ENCODE peak calls at places on chromosomes 12 and 14, in nine cellular contexts. F is neural progenitor cell, A is GM23248, T is PC-3, Y is OCI-LY7, S is MM.1S, M is HCT116, X is SK-N-SH, J is GM23338. V is an unnamed sample. For H4K20me1, the result is how much of the 10 kb centered on the place peaks cover.

GRCh38 chr12:68240975-68241374 is 12.4 kb downstream of the IL22 start:
- DNase-seq in S (peak), M (no peak), J (no peak), Y (peak), T (peak), A (peak), X (no peak), F (no peak), V (peak)

GRCh38 chr12:27861428-27862167 is 81.6 kb upstream of the MANSC4 start:
- DNase-seq in S (peak), T (no peak), J (no peak), M (no peak), Y (peak), X (no peak), F (no peak), A (no peak), V (no peak)

GRCh38 chr14:105863296-105864108 is 337.1 kb downstream of the TMEM121 start:
- DNase-seq in X (no peak), F (no peak), S (no peak), T (no peak), J (no peak), A (no peak), Y (peak), M (no peak), V (no peak)

GRCh38 chr12:51403744-51404143 is 12.5 kb upstream of the GALNT6 start:
- DNase-seq in S (no peak), A (no peak), M (no peak), F (no peak), Y (no peak), T (no peak), J (no peak), X (no peak), V (no peak)

GRCh38 chr12:7374423-7375144 is 69.4 kb downstream of the CD163L1 start:
- DNase-seq in M (peak), Y (peak), A (peak), J (peak), T (peak), S (peak), X (peak), F (peak), V (peak)

GRCh38 chr14:71140157-71140556 is 232.9 kb downstream of the PCNX1 start:
- DNase-seq in T (no peak), M (no peak), Y (no peak), A (no peak), X (no peak), S (no peak), J (no peak), F (no peak), V (no peak)

GRCh38 chr12:89353823-89354629 is 1.7 kb upstream of the DUSP6 start:
- DNase-seq in T (peak), S (peak), J (peak), A (peak), M (peak), Y (peak), F (peak), X (peak), V (peak)

GRCh38 chr12:120528861-120529525 is at the start of gene COQ5:
- DNase-seq in M (peak), T (peak), J (peak), Y (peak), A (peak), X (peak), F (peak), S (peak), V (peak)

GRCh38 chr14:104290058-104290667 is 151.8 kb downstream of the KIF26A start:
- DNase-seq in A (no peak), X (peak), T (no peak), Y (no peak), S (no peak), F (no peak), M (no peak), J (no peak), V (no peak)

GRCh38 chr14:32190713-32191112 is 11.1 kb upstream of the RNU6-7 start:
- DNase-seq in A (no peak), J (no peak), F (no peak), T (no peak), X (no peak), M (no peak), S (no peak), Y (no peak), V (no peak)

GRCh38 chr14:50425816-50426215 is 29.1 kb upstream of the CDKL1 start:
- DNase-seq in J (no peak), S (no peak), T (no peak), Y (no peak), F (no peak), A (peak), X (no peak), M (no peak), V (no peak)

GRCh38 chr12:6321905-6322304 is 11.4 kb downstream of the PLEKHG6 start:
- DNase-seq in M (no peak), F (no peak), T (peak), J (no peak), A (peak), S (no peak), X (no peak), Y (no peak), V (no peak)

GRCh38 chr12:1869145-1869544 is 48.8 kb downstream of the LRTM2 start:
- DNase-seq in J (no peak), X (no peak), F (no peak), S (no peak), Y (no peak), A (no peak), T (no peak), M (no peak), V (no peak)

GRCh38 chr14:32980887-32981501 is 42.3 kb downstream of the NPAS3 start:
- DNase-seq in S (no peak), A (no peak), T (no peak), X (no peak), M (no peak), F (no peak), J (no peak), Y (peak), V (no peak)

GRCh38 chr12:89954259-89954658 is 245.6 kb upstream of the ATP2B1 start:
- DNase-seq in F (no peak), J (no peak), S (no peak), X (no peak), Y (no peak), M (no peak), T (no peak), A (no peak), V (no peak)

GRCh38 chr14:52553002-52553670 is 500 bp downstream of the GPR137C start:
- DNase-seq in A (peak), M (no peak), J (peak), S (peak), T (peak), F (peak), X (no peak), Y (peak), V (peak)

GRCh38 chr14:40336846-40337245 is 904.6 kb upstream of the FBXO33 start:
- DNase-seq in S (no peak), T (no peak), Y (no peak), J (peak), A (no peak), F (no peak), X (no peak), M (no peak), V (no peak)

GRCh38 chr12:49201595-49202295 is 12.9 kb upstream of the TUBA1A start:
- DNase-seq in F (peak), M (no peak), T (peak), S (no peak), Y (no peak), J (peak), A (peak), X (peak), V (peak)

GRCh38 chr14:70442750-70443149 is 9.2 kb upstream of the ADAM21 start:
- DNase-seq in T (no peak), S (no peak), J (peak), F (no peak), M (peak), Y (peak), X (no peak), A (no peak), V (no peak)

GRCh38 chr12:817941-818600 is 65.7 kb downstream of the WNK1 start:
- DNase-seq in F (no peak), X (no peak), S (no peak), Y (peak), M (no peak), J (no peak), A (no peak), T (no peak), V (no peak)

GRCh38 chr12:106672308-106673085 is 89.7 kb downstream of the RFX4 start:
- DNase-seq in A (no peak), J (peak), S (no peak), T (no peak), F (peak), M (no peak), X (no peak), Y (no peak), V (no peak)

GRCh38 chr12:128951448-128951847 is 98.2 kb downstream of the GLT1D1 start:
- DNase-seq in T (no peak), X (no peak), Y (peak), A (no peak), J (no peak), M (no peak), F (no peak), S (no peak), V (no peak)

GRCh38 chr14:74563621-74564159 is 48.3 kb downstream of the LTBP2 start:
- DNase-seq in T (no peak), A (no peak), M (no peak), X (no peak), S (no peak), Y (no peak), J (no peak), F (no peak), V (no peak)

GRCh38 chr12:131211279-131211938 is 257.7 kb downstream of the ADGRD1 start:
- DNase-seq in A (no peak), S (no peak), T (no peak), J (no peak), Y (no peak), F (no peak), X (no peak), M (no peak), V (no peak)

GRCh38 chr12:9273276-9273675 is 65.1 kb upstream of the PZP start:
- DNase-seq in A (peak), J (no peak), T (peak), S (no peak), Y (no peak), M (no peak), F (no peak), X (no peak), V (no peak)

GRCh38 chr14:100617715-100618693 is 30.8 kb upstream of the BEGAIN start:
- DNase-seq in X (peak), J (no peak), S (no peak), M (no peak), F (no peak), Y (no peak), A (peak), T (no peak), V (no peak)

GRCh38 chr12:51085757-51086156 is 2.4 kb upstream of the CSRNP2 start:
- DNase-seq in T (no peak), Y (no peak), J (no peak), S (no peak), F (no peak), A (no peak), X (no peak), M (no peak), V (no peak)

GRCh38 chr12:91377456-91377855 is 194.8 kb upstream of the DCN start:
- DNase-seq in M (no peak), T (no peak), Y (no peak), S (no peak), J (no peak), A (peak), F (no peak), X (no peak), V (no peak)

GRCh38 chr12:122031342-122032216 is 9.9 kb downstream of the BCL7A start:
- DNase-seq in J (peak), T (peak), S (peak), F (peak), X (peak), M (no peak), A (peak), Y (peak), V (peak)

GRCh38 chr14:75607044-75607443 is 28.6 kb downstream of the FLVCR2 start:
- DNase-seq in A (no peak), S (no peak), Y (no peak), M (no peak), T (peak), X (no peak), J (no peak), F (no peak), V (no peak)

GRCh38 chr12:33052141-33053051 is 155.8 kb upstream of the PKP2 start:
- DNase-seq in M (no peak), T (no peak), Y (no peak), S (no peak), X (peak), F (no peak), A (no peak), J (no peak), V (no peak)

GRCh38 chr12:119208626-119209061 is 29.9 kb downstream of the HSPB8 start:
- DNase-seq in J (peak), A (peak), T (peak), X (no peak), M (no peak), Y (no peak), S (no peak), F (peak), V (peak)

GRCh38 chr14:77139540-77140342 is 1.9 kb downstream of the ZDHHC22 start:
- DNase-seq in Y (peak), T (peak), J (peak), M (peak), A (peak), X (peak), F (peak), S (no peak), V (peak)

GRCh38 chr14:60561845-60562746 is 53.1 kb downstream of the SIX6 start:
- DNase-seq in X (peak), J (peak), S (peak), M (peak), T (peak), F (peak), Y (peak), A (peak), V (peak)

GRCh38 chr12:114479831-114480230 is 73.9 kb upstream of the TBX5 start:
- DNase-seq in M (no peak), X (no peak), J (peak), A (peak), T (no peak), S (no peak), F (peak), Y (no peak), V (peak)

GRCh38 chr14:68941820-68942219 is 37.3 kb downstream of the ACTN1 start:
- DNase-seq in M (no peak), F (peak), X (no peak), A (peak), S (no peak), J (peak), T (peak), Y (no peak), V (peak)
- H4K20me1 ChIP-seq in M (under half), F (half or more), X (half or more), A (under half), S (under half), J (half or more), T (half or more), Y (under half), V (under half)

GRCh38 chr12:124277394-124278222 is 17.3 kb upstream of the RFLNA start:
- DNase-seq in J (no peak), A (no peak), Y (no peak), S (peak), F (no peak), X (peak), M (no peak), T (no peak), V (no peak)

GRCh38 chr12:124278389-124279101 is 16.3 kb upstream of the RFLNA start:
- DNase-seq in S (no peak), M (no peak), X (no peak), T (no peak), F (no peak), A (no peak), J (no peak), Y (no peak), V (peak)

GRCh38 chr12:124270671-124271070 is 24.2 kb upstream of the RFLNA start:
- DNase-seq in J (no peak), A (no peak), X (no peak), Y (no peak), M (no peak), F (no peak), T (no peak), S (no peak), V (no peak)

GRCh38 chr12:124276337-124276736 is 18.6 kb upstream of the RFLNA start:
- DNase-seq in T (no peak), X (no peak), Y (no peak), M (no peak), S (no peak), A (no peak), J (no peak), F (no peak), V (no peak)

DNA sequence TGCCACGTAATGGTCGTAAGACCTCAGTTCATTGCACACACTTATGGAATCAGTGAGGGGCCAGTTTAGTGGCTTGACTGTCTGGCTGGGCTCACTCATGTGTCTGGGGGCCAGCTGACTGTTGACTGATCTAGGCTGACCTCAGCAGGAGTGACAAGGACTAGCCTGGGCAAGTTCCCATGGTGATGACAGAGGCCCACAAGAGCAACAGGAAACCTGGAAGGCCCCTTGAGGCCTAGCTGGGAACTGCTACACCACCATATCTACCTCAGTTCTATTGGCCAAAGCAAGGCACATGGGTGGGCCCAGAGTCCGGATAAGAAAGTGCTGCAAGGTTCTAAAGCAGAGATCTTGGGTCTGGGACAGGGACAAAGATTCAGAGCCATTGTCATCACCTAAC is 21.3 kb upstream of the RFLNA start:
- DNase-seq in J (peak), S (no peak), T (peak), M (peak), A (peak), Y (peak), X (peak), F (no peak), V (peak)
- TF ChIP-seq EZH2phosphoT487 in J (no peak), S (no peak), T (no peak), M (no peak), A (no peak), Y (no peak), X (no peak), F (no peak), V (no peak)

DNA sequence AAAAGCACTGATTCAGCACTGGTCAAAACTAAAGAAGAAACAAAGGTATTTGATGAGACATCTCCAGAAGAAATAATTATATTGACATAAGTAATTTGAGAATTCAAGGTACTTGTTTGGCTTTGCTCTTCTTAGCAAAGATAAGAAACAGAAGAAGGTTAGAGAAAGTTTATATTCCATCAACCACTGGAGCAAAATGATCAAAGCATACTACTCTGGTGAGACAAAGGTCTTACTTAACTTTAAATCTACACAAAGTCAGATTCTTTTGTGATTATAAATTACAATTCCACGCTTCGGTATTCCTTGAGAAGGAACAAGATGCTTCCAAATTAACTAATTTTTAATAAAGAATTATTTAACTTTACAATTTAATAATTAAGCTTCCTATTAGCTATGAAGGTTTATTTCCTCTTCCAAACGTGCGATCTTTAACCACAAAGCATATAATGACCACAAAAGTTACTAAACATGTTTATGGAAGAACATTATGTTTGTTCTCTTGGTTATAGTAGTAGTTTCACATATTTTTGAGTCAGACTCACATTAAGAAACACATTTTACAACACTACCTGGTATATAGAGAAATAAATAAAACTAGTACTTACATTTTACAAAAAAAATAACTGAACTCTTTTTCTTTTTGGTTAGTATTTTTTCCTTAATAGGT is 53.4 kb downstream of the METTL25 start:
- DNase-seq in M (no peak), Y (no peak), T (peak), A (no peak), X (no peak), F (no peak), S (no peak), J (no peak), V (no peak)
- H4K20me1 ChIP-seq in M (under half), Y (under half), T (under half), A (under half), X (under half), F (under half), S (under half), J (under half), V (under half)

GRCh38 chr14:44565968-44566367 is 58.9 kb upstream of the FSCB start:
- DNase-seq in Y (no peak), M (no peak), S (no peak), A (no peak), X (no peak), J (no peak), T (peak), F (no peak), V (no peak)
- TF ChIP-seq EZH2phosphoT487 in Y (no peak), M (no peak), S (no peak), A (no peak), X (no peak), J (no peak), T (no peak), F (no peak), V (no peak)

DNA sequence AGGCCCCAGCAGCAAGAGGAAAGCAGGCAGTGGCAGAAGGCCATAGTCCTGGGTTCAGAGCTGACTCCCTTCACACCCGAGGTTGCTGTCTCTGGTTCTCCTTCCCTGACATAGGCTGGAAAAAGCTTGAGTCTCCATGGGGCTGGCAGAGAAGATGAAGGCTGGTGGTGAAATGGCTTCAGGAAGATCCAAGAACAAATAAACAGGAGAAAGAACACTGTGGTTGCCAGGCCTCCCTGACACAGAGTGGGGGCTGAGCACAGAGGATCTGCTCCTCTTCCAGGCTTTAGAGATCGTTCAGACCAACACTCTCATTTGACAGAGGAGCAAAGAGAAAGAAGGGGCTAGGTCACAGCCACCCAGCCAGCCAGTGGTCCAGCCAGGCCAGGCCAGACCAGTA is 14.3 kb downstream of the HDAC7 start:
- DNase-seq in F (no peak), S (no peak), Y (no peak), X (no peak), T (no peak), J (no peak), M (no peak), A (peak), V (no peak)
- H4K20me1 ChIP-seq in F (under half), S (under half), Y (under half), X (half or more), T (under half), J (under half), M (under half), A (under half), V (half or more)

V was measured in hepatocyte.